ENCODE peak calls at places on chromosomes 16 and 17, in seven cellular contexts. M, O, N, U, B, X and L are unnamed samples.

GRCh38 chr16:48318630-48319029 is 66.6 kb downstream of the SIAH1 start:
- DNase-seq in O (peak; percentile 69), U (peak; percentile 28), X (peak; percentile 27), N (peak; percentile 65), M (no peak), B (no peak), L (no peak)

GRCh38 chr17:4969551-4970231 is 2.1 kb upstream of the SPAG7 start:
- DNase-seq in B (no peak), X (peak; percentile 47), N (no peak), M (no peak), U (no peak), O (no peak), L (no peak)

GRCh38 chr16:84286568-84287220 is 8.0 kb upstream of the WFDC1 start:
- DNase-seq in N (peak; percentile 52), U (no peak), O (peak; percentile 64), X (peak; percentile 86), M (no peak), B (no peak), L (no peak)

GRCh38 chr16:67399749-67400704 is 6.7 kb upstream of the TPPP3 start:
- DNase-seq in X (no peak), B (no peak), N (no peak), M (no peak), U (no peak), O (no peak), L (no peak)

GRCh38 chr16:85653226-85653917 is 35.4 kb downstream of the GINS2 start:
- DNase-seq in M (no peak), X (peak; percentile 40), U (no peak), O (no peak), B (peak; percentile 67), N (peak; percentile 13), L (no peak)

GRCh38 chr16:30381351-30382041 is 865 bp downstream of the SEPTIN1 start:
- DNase-seq in M (no peak), X (no peak), U (no peak), B (no peak), O (no peak), N (no peak), L (no peak)

GRCh38 chr16:67886387-67886786 is 1.7 kb downstream of the NRN1L start:
- DNase-seq in X (no peak), M (no peak), U (no peak), O (no peak), B (no peak), N (no peak), L (no peak)

GRCh38 chr16:29022196-29022595 is 37.3 kb downstream of the LAT start:
- DNase-seq in N (no peak), U (no peak), O (no peak), B (no peak), M (no peak), X (no peak), L (no peak)

GRCh38 chr16:31382485-31383161 is 10.5 kb upstream of the ITGAD start:
- DNase-seq in U (peak; percentile 70), M (peak; percentile 12), O (peak; percentile 49), B (peak; percentile 94), X (peak; percentile 36), N (peak; percentile 55), L (no peak)

GRCh38 chr17:57097832-57098421 is 12.9 kb downstream of the AKAP1 start:
- DNase-seq in M (no peak), U (no peak), B (no peak), O (peak; percentile 79), X (peak; percentile 77), N (peak; percentile 90), L (peak; percentile 66)

GRCh38 chr16:57998484-57998883 is 2.0 kb downstream of the ZNF319 start:
- DNase-seq in B (peak; percentile 92), N (peak; percentile 60), X (peak; percentile 14), M (peak; percentile 78), O (peak; percentile 49), U (peak; percentile 63), L (no peak)

GRCh38 chr17:37833237-37833859 is 88.5 kb upstream of the HNF1B start:
- DNase-seq in M (no peak), N (no peak), U (no peak), X (no peak), B (no peak), O (no peak), L (no peak)

GRCh38 chr16:73951541-73951940 is 345.1 kb upstream of the PSMD7 start:
- DNase-seq in M (no peak), U (no peak), B (no peak), O (peak; percentile 42), X (peak; percentile 80), N (no peak), L (no peak)

GRCh38 chr17:63405741-63406261 is 40.3 kb downstream of the CYB561 start:
- DNase-seq in N (peak; percentile 92), M (peak; percentile 84), U (no peak), O (peak; percentile 85), B (no peak), X (peak; percentile 88), L (peak; percentile 44)

GRCh38 chr17:40056379-40057005 is 2.3 kb upstream of the MED24 start:
- DNase-seq in B (no peak), M (no peak), U (no peak), X (no peak), N (no peak), O (no peak), L (no peak)

GRCh38 chr16:88687254-88687576 is 908 bp upstream of the SNAI3 start:
- DNase-seq in N (no peak), X (no peak), M (no peak), B (no peak), U (no peak), O (no peak), L (no peak)

GRCh38 chr16:88684569-88685155 is 1.6 kb downstream of the SNAI3 start:
- DNase-seq in X (no peak), U (no peak), O (no peak), B (peak; percentile 70), N (no peak), M (no peak), L (no peak)

GRCh38 chr16:88686439-88687253 is at the start of gene SNAI3:
- DNase-seq in X (no peak), N (peak; percentile 39), M (peak; percentile 52), O (no peak), U (peak; percentile 87), B (peak; percentile 97), L (no peak)

GRCh38 chr16:88686062-88686438 is 257 bp downstream of the SNAI3 start:
- DNase-seq in U (peak; percentile 53), B (peak; percentile 90), X (no peak), M (no peak), O (no peak), N (no peak), L (no peak)

GRCh38 chr16:88685156-88686061 is 898 bp downstream of the SNAI3 start:
- DNase-seq in M (peak; percentile 59), N (peak; percentile 68), B (peak; percentile 80), X (peak; percentile 48), O (peak; percentile 51), U (peak; percentile 75), L (no peak)
- TF ChIP-seq CTCF in M (peak; percentile 84), N (peak; percentile 87), B (peak; percentile 39), X (peak; percentile 68), O (peak; percentile 69), U (peak; percentile 78), L (peak; percentile 91)

DNA sequence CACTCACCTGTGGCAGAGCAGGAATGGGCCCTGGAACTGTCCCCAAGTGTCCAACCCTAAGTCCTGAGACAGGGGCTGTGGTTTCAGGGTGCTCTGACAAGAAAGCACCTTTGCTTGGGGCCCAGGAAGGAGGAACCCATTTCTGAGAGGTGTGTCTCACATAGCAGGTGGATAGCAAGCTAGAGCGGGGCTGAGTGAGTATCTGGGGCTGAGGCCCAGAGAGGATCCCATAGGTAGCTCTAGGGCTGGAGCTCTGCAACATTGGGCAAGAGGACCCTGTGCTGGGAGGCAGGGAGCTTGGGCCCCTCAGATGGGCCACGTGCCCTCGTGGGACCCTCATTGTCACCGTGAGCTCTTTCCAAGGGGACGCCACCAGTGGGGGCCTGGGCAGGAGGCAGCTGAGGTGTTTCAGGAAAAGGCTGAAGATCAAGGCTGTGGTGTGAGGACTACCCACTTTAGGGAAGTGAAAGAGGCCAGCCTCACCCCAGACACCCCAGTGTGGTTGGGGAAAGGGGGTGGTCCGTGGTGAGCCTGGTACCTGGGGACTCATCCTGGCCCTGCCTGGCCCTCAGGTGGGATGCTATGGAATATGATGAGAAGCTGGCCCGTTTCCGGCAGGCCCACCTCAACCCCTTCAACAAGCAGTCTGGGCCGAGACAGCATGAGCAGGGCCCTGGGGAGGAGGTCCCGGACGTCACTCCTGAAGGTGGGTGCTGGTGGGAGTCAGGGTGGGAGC is 5.3 kb downstream of the DEF8 start:
- DNase-seq in N (no peak), X (no peak), B (peak; percentile 47), U (no peak), M (no peak), O (no peak), L (no peak)
- H3K4me3 ChIP-seq in N (no peak overlapping the region), X (no peak overlapping the region), B (no peak overlapping the region), U (no peak overlapping the region), M (no peak overlapping the region), O (no peak overlapping the region), L (no peak overlapping the region)

GRCh38 chr17:34400301-34400931 is 37.4 kb upstream of the CCL1 start:
- DNase-seq in O (no peak), M (no peak), B (no peak), U (no peak), N (no peak), X (no peak), L (no peak)

GRCh38 chr17:34393401-34393800 is 30.4 kb upstream of the CCL1 start:
- DNase-seq in M (no peak), B (no peak), U (no peak), X (no peak), N (no peak), O (no peak), L (no peak)

GRCh38 chr17:34401165-34401564 is 38.1 kb upstream of the CCL1 start:
- DNase-seq in M (peak; percentile 34), X (no peak), O (no peak), U (no peak), N (no peak), B (no peak), L (no peak)

GRCh38 chr17:34398990-34399389 is 36.0 kb upstream of the CCL1 start:
- DNase-seq in N (no peak), B (no peak), X (no peak), O (no peak), M (no peak), U (no peak), L (no peak)

DNA sequence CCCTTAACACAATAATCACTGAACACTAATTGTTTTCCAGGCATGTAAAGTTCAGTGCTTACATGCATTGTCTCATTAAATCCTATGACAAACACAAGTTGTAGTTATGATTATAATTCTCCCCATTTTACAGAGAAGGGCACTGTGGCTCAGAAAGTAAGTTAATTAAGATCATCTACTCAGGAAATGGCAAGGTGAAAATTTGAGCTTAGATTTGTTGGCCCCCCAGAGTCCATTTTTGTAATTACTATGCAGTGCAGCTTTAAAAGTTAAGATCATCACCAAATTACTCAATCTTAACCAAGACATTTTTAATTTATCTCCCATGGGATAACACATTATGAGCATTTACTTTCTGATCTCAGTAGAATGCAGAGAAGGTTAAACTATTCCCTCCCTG is 34.2 kb upstream of the CCL1 start:
- DNase-seq in X (no peak), U (no peak), O (no peak), N (no peak), M (no peak), B (no peak), L (no peak)
- TF ChIP-seq CTCF in X (no peak), U (no peak), O (no peak), N (no peak), M (no peak), B (no peak), L (no peak)

DNA sequence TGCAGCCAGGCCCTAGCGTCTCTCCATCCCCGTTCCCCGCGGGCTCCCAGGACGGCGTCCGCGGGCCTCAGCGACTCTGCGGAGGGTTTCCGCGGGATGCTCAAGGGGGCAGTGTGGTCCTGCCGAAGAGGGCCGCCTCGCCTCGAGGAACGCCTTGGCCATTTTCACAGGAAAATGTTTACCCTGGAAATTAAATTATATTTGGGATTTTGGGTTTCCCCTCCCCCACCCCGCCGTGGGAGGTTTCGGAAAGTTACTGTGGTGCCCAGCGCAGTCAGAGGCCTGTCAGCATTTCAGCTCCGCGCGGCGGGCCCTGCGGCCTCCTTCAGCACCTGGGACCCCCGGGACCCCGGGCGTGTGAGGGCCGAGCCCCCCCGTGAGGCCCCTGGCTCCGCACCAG is 94.5 kb downstream of the PCTP start:
- DNase-seq in N (peak; percentile 33), B (peak; percentile 86), U (no peak), X (peak; percentile 55), O (peak; percentile 31), M (no peak), L (no peak)
- H3K4me3 ChIP-seq in N (peak overlapping the region; percentile 14), B (no peak overlapping the region), U (no peak overlapping the region), X (peak overlapping the region; percentile 45), O (peak overlapping the region; percentile 16), M (no peak overlapping the region), L (peak overlapping the region; percentile 9)